ENCODE peak calls at places on chromosomes 7 and 10, in seven cellular contexts. W is H1, N is IMR-90, T is neuronal stem cell, Z is mesendoderm, X is H9, P is trophoblast cell. B is an unnamed sample.

GRCh38 chr10:21327239-21327993 is 198.1 kb downstream of the SKIDA1 start:
- DNase-seq in W (no peak), N (no peak), T (no peak), Z (peak; percentile 69), X (peak; percentile 36), P (peak; percentile 68), B (no peak)

GRCh38 chr10:45354261-45354660 is 19.8 kb upstream of the ALOX5 start:
- DNase-seq in W (no peak), N (no peak), T (no peak), Z (no peak), X (no peak), P (peak; percentile 80), B (no peak)

GRCh38 chr7:106813705-106814305 is 51.3 kb upstream of the PIK3CG start:
- DNase-seq in W (no peak), N (peak; percentile 50), T (no peak), Z (peak; percentile 28), X (no peak), P (no peak), B (peak; percentile 39)

GRCh38 chr7:12111461-12112405 is 99.4 kb upstream of the TMEM106B start:
- DNase-seq in W (peak; percentile 39), N (no peak), T (peak; percentile 15), Z (peak; percentile 55), X (peak; percentile 75), P (no peak), B (peak; percentile 17)

GRCh38 chr7:149207324-149208035 is 12.1 kb downstream of the ZNF282 start:
- DNase-seq in W (no peak), N (no peak), T (no peak), Z (no peak), X (no peak), P (no peak), B (no peak)

GRCh38 chr10:103736763-103737162 is 118.6 kb downstream of the SH3PXD2A start:
- DNase-seq in W (peak; percentile 67), N (no peak), T (peak; percentile 38), Z (peak; percentile 95), X (peak; percentile 95), P (no peak), B (no peak)

GRCh38 chr10:123301077-123301875 is 147.1 kb downstream of the BUB3 start:
- DNase-seq in W (no peak), N (no peak), T (no peak), Z (peak; percentile 37), X (no peak), P (no peak), B (no peak)

GRCh38 chr10:110636932-110637557 is 7.1 kb upstream of the RBM20 start:
- DNase-seq in W (no peak), N (no peak), T (no peak), Z (peak; percentile 90), X (peak; percentile 48), P (no peak), B (no peak)

GRCh38 chr10:108862691-108863350 is 1060.5 kb downstream of the XPNPEP1 start:
- DNase-seq in W (no peak), N (peak; percentile 69), T (no peak), Z (no peak), X (no peak), P (no peak), B (peak; percentile 78)

GRCh38 chr7:77427996-77428603 is 12.0 kb upstream of the GSAP start:
- DNase-seq in W (no peak), N (peak; percentile 78), T (peak; percentile 30), Z (peak; percentile 64), X (no peak), P (peak; percentile 48), B (peak; percentile 64)

GRCh38 chr10:133089461-133089800 is 1.7 kb downstream of the ADGRA1 start:
- DNase-seq in W (no peak), N (no peak), T (no peak), Z (no peak), X (no peak), P (no peak), B (no peak)

GRCh38 chr7:44293561-44294324 is 31.7 kb downstream of the CAMK2B start:
- DNase-seq in W (no peak), N (no peak), T (no peak), Z (no peak), X (peak; percentile 31), P (no peak), B (no peak)

GRCh38 chr10:60473557-60473956 is 83.9 kb upstream of the ANK3 start:
- DNase-seq in W (no peak), N (no peak), T (no peak), Z (no peak), X (no peak), P (no peak), B (no peak)

GRCh38 chr7:264541-265191 is 25.3 kb upstream of the FOXL3 start:
- DNase-seq in W (no peak), N (no peak), T (no peak), Z (no peak), X (no peak), P (no peak), B (no peak)

GRCh38 chr10:86163522-86164215 is 202.9 kb downstream of the GRID1 start:
- DNase-seq in W (no peak), N (no peak), T (no peak), Z (no peak), X (no peak), P (no peak), B (no peak)

GRCh38 chr7:48274662-48275061 is 103.4 kb downstream of the ABCA13 start:
- DNase-seq in W (no peak), N (peak; percentile 37), T (no peak), Z (peak; percentile 59), X (no peak), P (no peak), B (peak; percentile 10)

GRCh38 chr10:44995914-44996633 is 4.6 kb upstream of the ZNF22 start:
- DNase-seq in W (no peak), N (peak; percentile 71), T (no peak), Z (no peak), X (no peak), P (no peak), B (peak; percentile 64)

GRCh38 chr10:79023489-79024162 is 45.1 kb upstream of the ZMIZ1 start:
- DNase-seq in W (no peak), N (no peak), T (no peak), Z (no peak), X (no peak), P (no peak), B (no peak)

GRCh38 chr10:84537447-84537931 is 209.1 kb downstream of the CCSER2 start:
- DNase-seq in W (no peak), N (peak; percentile 59), T (peak; percentile 63), Z (peak; percentile 70), X (no peak), P (peak; percentile 33), B (peak; percentile 65)

GRCh38 chr10:132665946-132666732 is 119.8 kb downstream of the NKX6-2 start:
- DNase-seq in W (no peak), N (peak; percentile 97), T (no peak), Z (no peak), X (no peak), P (no peak), B (peak; percentile 96)

GRCh38 chr7:20241491-20242261 is 24.5 kb upstream of the MACC1 start:
- DNase-seq in W (no peak), N (peak; percentile 68), T (no peak), Z (no peak), X (no peak), P (peak; percentile 32), B (no peak)

GRCh38 chr10:113820507-113820906 is 33.4 kb downstream of the DCLRE1A start:
- DNase-seq in W (no peak), N (no peak), T (no peak), Z (peak; percentile 51), X (peak; percentile 41), P (no peak), B (no peak)

GRCh38 chr7:24318326-24318725 is 34.3 kb downstream of the NPY start:
- DNase-seq in W (peak; percentile 10), N (no peak), T (no peak), Z (peak; percentile 83), X (peak; percentile 71), P (no peak), B (no peak)

GRCh38 chr7:19747740-19748339 is 25.6 kb downstream of the TMEM196 start:
- DNase-seq in W (no peak), N (peak; percentile 22), T (peak; percentile 37), Z (peak; percentile 57), X (no peak), P (no peak), B (peak; percentile 48)

GRCh38 chr10:83012866-83013265 is 1126.4 kb upstream of the GHITM start:
- DNase-seq in W (no peak), N (no peak), T (no peak), Z (peak; percentile 79), X (no peak), P (peak; percentile 22), B (peak; percentile 57)

GRCh38 chr7:94040254-94040653 is 36.1 kb upstream of the BET1 start:
- DNase-seq in W (no peak), N (no peak), T (no peak), Z (no peak), X (no peak), P (no peak), B (no peak)

GRCh38 chr10:10629512-10629911 is 388.2 kb upstream of the CELF2 start:
- DNase-seq in W (no peak), N (peak; percentile 34), T (no peak), Z (no peak), X (no peak), P (no peak), B (no peak)

GRCh38 chr10:10623958-10624590 is 393.6 kb upstream of the CELF2 start:
- DNase-seq in W (no peak), N (no peak), T (no peak), Z (no peak), X (no peak), P (no peak), B (no peak)

GRCh38 chr10:10630281-10630680 is 387.4 kb upstream of the CELF2 start:
- DNase-seq in W (no peak), N (no peak), T (no peak), Z (peak; percentile 57), X (no peak), P (no peak), B (no peak)

GRCh38 chr10:10626734-10627133 is 390.9 kb upstream of the CELF2 start:
- DNase-seq in W (no peak), N (no peak), T (no peak), Z (peak; percentile 51), X (no peak), P (no peak), B (no peak)

GRCh38 chr10:10627414-10627813 is 390.3 kb upstream of the CELF2 start:
- DNase-seq in W (no peak), N (no peak), T (no peak), Z (no peak), X (no peak), P (no peak), B (no peak)
- H2AK5ac ChIP-seq in W (no peak overlapping the region), N (no peak overlapping the region), T (no peak overlapping the region), Z (no peak overlapping the region), X (no peak overlapping the region), P (no peak overlapping the region), B (no peak overlapping the region)

GRCh38 chr7:84524714-84525694 is 330.4 kb upstream of the SEMA3A start:
- DNase-seq in W (no peak), N (peak; percentile 88), T (no peak), Z (no peak), X (no peak), P (no peak), B (peak; percentile 58)
- H2AK5ac ChIP-seq in W (no peak overlapping the region), N (no peak overlapping the region), T (no peak overlapping the region), Z (no peak overlapping the region), X (no peak overlapping the region), P (no peak overlapping the region), B (no peak overlapping the region)

GRCh38 chr10:3710764-3711163 is 74.2 kb downstream of the KLF6 start:
- DNase-seq in W (no peak), N (no peak), T (no peak), Z (no peak), X (no peak), P (no peak), B (no peak)
- H2AK5ac ChIP-seq in W (no peak overlapping the region), N (no peak overlapping the region), T (no peak overlapping the region), Z (no peak overlapping the region), X (no peak overlapping the region), P (no peak overlapping the region), B (no peak overlapping the region)

GRCh38 chr10:32060372-32060771 is 4.1 kb upstream of the KIF5B start:
- DNase-seq in W (no peak), N (no peak), T (no peak), Z (no peak), X (no peak), P (no peak), B (no peak)
- H2AK5ac ChIP-seq in W (no peak overlapping the region), N (no peak overlapping the region), T (no peak overlapping the region), Z (no peak overlapping the region), X (no peak overlapping the region), P (no peak overlapping the region), B (no peak overlapping the region)